ENCODE peak calls at places on chromosome 10, in ten cellular contexts. D is A549, V is heart left ventricle, C is uterus, G is coronary artery, Z is upper lobe of left lung, P is hepatocyte, Y is iPS DF 6.9, I is H1, Q is pancreas. S is an unnamed sample.

GRCh38 chr10:19654576-19654975 is 161.7 kb upstream of the PLXDC2 start:
- DNase-seq in C (no peak), Y (no peak), P (peak; percentile 21), Q (no peak), I (no peak), D (no peak), V (no peak), G (no peak), Z (no peak), S (no peak)

GRCh38 chr10:132978542-132978941 is 36.2 kb upstream of the CFAP46 start:
- DNase-seq in I (no peak), D (no peak), Y (no peak), G (no peak), P (no peak), C (no peak), Z (no peak), Q (no peak), V (no peak), S (no peak)

GRCh38 chr10:33106767-33107166 is 148.7 kb upstream of the ITGB1 start:
- DNase-seq in I (peak; percentile 58), P (no peak), C (no peak), V (no peak), Y (no peak), Q (no peak), G (no peak), Z (no peak), D (no peak), S (no peak)

GRCh38 chr10:127346604-127347003 is 150.2 kb upstream of the INSYN2A start:
- DNase-seq in Y (no peak), Z (no peak), P (no peak), D (no peak), V (no peak), G (no peak), I (no peak), Q (no peak), C (no peak), S (no peak)

GRCh38 chr10:127119901-127120300 is 76.5 kb downstream of the INSYN2A start:
- DNase-seq in V (no peak), Y (no peak), D (no peak), Q (no peak), I (no peak), P (no peak), Z (no peak), G (no peak), C (no peak), S (no peak)

GRCh38 chr10:119190353-119190752 is 11.7 kb upstream of the PRDX3 start:
- DNase-seq in C (no peak), Q (no peak), Y (no peak), D (peak; percentile 84), Z (no peak), I (no peak), P (peak; percentile 70), G (no peak), V (no peak), S (no peak)

GRCh38 chr10:74437822-74438221 is 286.8 kb downstream of the ADK start:
- DNase-seq in G (no peak), Q (no peak), C (no peak), I (no peak), D (peak; percentile 12), V (no peak), Z (no peak), P (no peak), Y (no peak), S (no peak)

GRCh38 chr10:117439243-117439912 is 64.1 kb upstream of the PDZD8 start:
- DNase-seq in C (peak; percentile 83), Z (no peak), P (peak; percentile 21), G (no peak), D (no peak), Y (no peak), I (no peak), Q (no peak), V (peak; percentile 54), S (no peak)

GRCh38 chr10:122435212-122435827 is 19.1 kb upstream of the ARMS2 start:
- DNase-seq in V (no peak), I (no peak), G (no peak), Q (no peak), Y (no peak), C (no peak), Z (no peak), P (peak; percentile 66), D (peak; percentile 36), S (no peak)

GRCh38 chr10:27104919-27105318 is 4.6 kb upstream of the ANKRD26 start:
- DNase-seq in Y (no peak), I (no peak), G (no peak), V (no peak), Z (no peak), P (no peak), C (no peak), Q (no peak), D (no peak), S (no peak)
- H3K27ac ChIP-seq in Y (no peak overlapping the region), I (no peak overlapping the region), G (no peak overlapping the region), V (no peak overlapping the region), Z (no peak overlapping the region), P (no peak overlapping the region), C (no peak overlapping the region), Q (no peak overlapping the region), D (no peak overlapping the region), S (no peak overlapping the region)

DNA sequence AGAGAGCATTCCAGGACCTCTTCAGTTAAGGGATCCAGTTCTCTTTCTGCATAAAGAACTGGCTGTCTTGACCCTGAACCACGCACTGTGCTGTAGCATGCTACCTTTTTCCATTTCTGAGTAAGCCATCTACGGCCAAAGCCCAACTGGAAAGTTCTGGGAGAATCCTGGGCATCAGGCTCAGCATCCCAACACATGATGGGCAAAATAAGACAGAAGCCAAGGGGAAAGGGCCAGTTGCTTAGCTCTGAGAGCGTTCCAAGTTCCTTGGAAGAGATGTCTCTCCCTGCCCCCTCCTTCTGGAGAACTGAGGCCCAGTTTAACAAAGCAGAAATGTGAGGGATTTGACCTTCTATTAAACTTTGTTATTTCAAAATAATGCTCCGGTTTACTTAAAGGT is 37.9 kb upstream of the ADD3 start:
- DNase-seq in D (no peak), Q (no peak), C (no peak), G (no peak), I (no peak), P (no peak), Y (no peak), Z (no peak), V (no peak), S (no peak)
- H3K27ac ChIP-seq in D (no peak overlapping the region), Q (no peak overlapping the region), C (no peak overlapping the region), G (peak overlapping the region; percentile 40), I (no peak overlapping the region), P (peak overlapping the region; percentile 83), Y (no peak overlapping the region), Z (no peak overlapping the region), V (peak overlapping the region; percentile 70), S (peak overlapping the region; percentile 24)

GRCh38 chr10:99619090-99619800 is 994 bp downstream of the SLC25A28 start:
- DNase-seq in G (no peak), Z (no peak), P (no peak), C (no peak), I (no peak), V (no peak), Q (no peak), Y (no peak), D (no peak), S (no peak)
- H3K27ac ChIP-seq in G (peak overlapping the region; percentile 94), Z (peak overlapping the region; percentile 98), P (peak overlapping the region; percentile 75), C (peak overlapping the region; percentile 87), I (no peak overlapping the region), V (peak overlapping the region; percentile 92), Q (peak overlapping the region; percentile 78), Y (no peak overlapping the region), D (peak overlapping the region; percentile 74), S (peak overlapping the region; percentile 0)

DNA sequence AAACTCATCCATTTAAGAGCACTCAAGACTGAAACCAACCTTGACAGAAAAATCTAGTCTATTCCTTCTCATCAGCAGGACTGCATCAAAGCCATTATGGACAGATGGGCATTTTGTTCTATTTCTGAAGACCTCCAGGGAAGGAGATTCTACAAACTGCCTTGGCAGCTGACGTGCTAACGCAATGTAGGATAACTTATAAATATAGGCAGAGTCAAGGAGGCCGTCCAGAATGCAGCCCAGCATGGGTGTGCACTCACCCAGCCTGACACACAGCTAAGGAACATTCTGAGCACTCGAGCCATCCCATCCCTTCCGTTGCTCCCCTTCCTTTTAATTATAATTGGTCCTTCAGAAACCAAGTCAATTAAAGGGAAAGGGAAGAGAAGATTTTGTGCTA is 25.4 kb upstream of the NEBL start:
- DNase-seq in I (no peak), P (no peak), Q (no peak), Z (no peak), D (no peak), C (no peak), V (no peak), Y (no peak), G (no peak), S (no peak)
- H3K27ac ChIP-seq in I (no peak overlapping the region), P (no peak overlapping the region), Q (no peak overlapping the region), Z (no peak overlapping the region), D (no peak overlapping the region), C (no peak overlapping the region), V (no peak overlapping the region), Y (no peak overlapping the region), G (no peak overlapping the region), S (no peak overlapping the region)